ENCODE peak calls at places on chromosomes 3 and 15, in four cellular contexts. Y is WTC11, A is HepG2, V is HEK293T. I is an unnamed sample.

GRCh38 chr15:62559049-62559733 is 394.1 kb upstream of the C2CD4B start:
- DNase-seq in Y (no peak), A (no peak), V (no peak), I (no peak)

GRCh38 chr15:70505971-70506887 is 257.1 kb downstream of the UACA start:
- DNase-seq in Y (peak; percentile 21), A (no peak), V (no peak), I (no peak)

GRCh38 chr15:82146990-82147461 is 101.2 kb upstream of the MEX3B start:
- DNase-seq in Y (no peak), A (peak; percentile 5), V (no peak), I (peak; percentile 54)

GRCh38 chr3:23728651-23729117 is 77.1 kb upstream of the UBE2E1 start:
- DNase-seq in Y (no peak), A (no peak), V (no peak), I (no peak)

GRCh38 chr15:31326729-31327673 is at the start of gene KLF13:
- DNase-seq in Y (no peak), A (no peak), V (peak; percentile 40), I (peak; percentile 55)

GRCh38 chr3:12970684-12971083 is 102.5 kb downstream of the IQSEC1 start:
- DNase-seq in Y (no peak), A (no peak), V (no peak), I (no peak)

GRCh38 chr15:79874242-79874641 is 22.6 kb downstream of the MTHFS start:
- DNase-seq in Y (no peak), A (peak; percentile 52), V (no peak), I (no peak)

GRCh38 chr3:136604961-136605360 is 147.2 kb downstream of the STAG1 start:
- DNase-seq in Y (no peak), A (no peak), V (no peak), I (no peak)

GRCh38 chr15:90425726-90426346 is 37.8 kb downstream of the IQGAP1 start:
- DNase-seq in Y (no peak), A (no peak), V (no peak), I (no peak)

GRCh38 chr15:70063284-70063991 is 34.3 kb downstream of the TLE3 start:
- DNase-seq in Y (no peak), A (no peak), V (no peak), I (no peak)

GRCh38 chr3:133475245-133476010 is 75.6 kb downstream of the BFSP2 start:
- DNase-seq in Y (no peak), A (no peak), V (no peak), I (no peak)

GRCh38 chr3:127848131-127849129 is 26.1 kb upstream of the MGLL start:
- DNase-seq in Y (no peak), A (no peak), V (no peak), I (no peak)

GRCh38 chr3:183540501-183541234 is 14.8 kb downstream of the KLHL6 start:
- DNase-seq in Y (no peak), A (no peak), V (no peak), I (no peak)

GRCh38 chr3:150073513-150073912 is 102.8 kb upstream of the PFN2 start:
- DNase-seq in Y (no peak), A (no peak), V (no peak), I (no peak)

GRCh38 chr3:126665221-126665936 is 10.5 kb upstream of the TXNRD3 start:
- DNase-seq in Y (no peak), A (no peak), V (no peak), I (no peak)

GRCh38 chr3:57972421-57973111 is 35.7 kb upstream of the FLNB start:
- DNase-seq in Y (no peak), A (no peak), V (no peak), I (no peak)

GRCh38 chr3:157606392-157607197 is 103.4 kb upstream of the VEPH1 start:
- DNase-seq in Y (peak; percentile 84), A (peak; percentile 47), V (peak; percentile 81), I (peak; percentile 61)

GRCh38 chr15:39889601-39890000 is 30.5 kb downstream of the GPR176 start:
- DNase-seq in Y (no peak), A (no peak), V (no peak), I (no peak)

GRCh38 chr3:49723301-49723630 is 485 bp downstream of the GMPPB start:
- DNase-seq in Y (peak; percentile 45), A (peak; percentile 40), V (no peak), I (peak; percentile 53)

GRCh38 chr3:197000211-197000610 is 29.4 kb downstream of the MELTF start:
- DNase-seq in Y (no peak), A (no peak), V (no peak), I (no peak)

GRCh38 chr3:157087398-157088132 is 72.4 kb downstream of the CCNL1 start:
- DNase-seq in Y (no peak), A (no peak), V (no peak), I (no peak)

GRCh38 chr15:66851226-66852063 is 149.4 kb downstream of the SMAD6 start:
- DNase-seq in Y (peak; percentile 86), A (peak; percentile 32), V (peak; percentile 92), I (peak; percentile 92)

GRCh38 chr15:47294765-47295259 is 422.5 kb upstream of the SEMA6D start:
- DNase-seq in Y (no peak), A (no peak), V (no peak), I (no peak)

GRCh38 chr3:31004025-31004678 is 109.7 kb upstream of the GADL1 start:
- DNase-seq in Y (no peak), A (no peak), V (no peak), I (no peak)

GRCh38 chr3:107660316-107660976 is 137.7 kb downstream of the BBX start:
- DNase-seq in Y (no peak), A (peak; percentile 39), V (no peak), I (no peak)

GRCh38 chr15:85709250-85709649 is 85.5 kb downstream of the KLHL25 start:
- DNase-seq in Y (no peak), A (no peak), V (no peak), I (no peak)

GRCh38 chr3:139202226-139202958 is 141.4 kb upstream of the MRPS22 start:
- DNase-seq in Y (peak; percentile 73), A (peak; percentile 46), V (no peak), I (peak; percentile 75)

GRCh38 chr15:83283813-83284562 is 476 bp downstream of the BNC1 start:
- DNase-seq in Y (peak; percentile 16), A (no peak), V (peak; percentile 38), I (no peak)

GRCh38 chr3:185094691-185095090 is 58.2 kb downstream of the C3orf70 start:
- DNase-seq in Y (no peak), A (no peak), V (no peak), I (no peak)

GRCh38 chr3:64098686-64099085 is 75.4 kb upstream of the PSMD6 start:
- DNase-seq in Y (no peak), A (no peak), V (no peak), I (no peak)

GRCh38 chr3:64099316-64099715 is 76.0 kb upstream of the PSMD6 start:
- DNase-seq in Y (no peak), A (no peak), V (no peak), I (no peak)

GRCh38 chr3:64093825-64094712 is 70.8 kb upstream of the PSMD6 start:
- DNase-seq in Y (no peak), A (no peak), V (no peak), I (no peak)

GRCh38 chr3:64094713-64095079 is 71.4 kb upstream of the PSMD6 start:
- DNase-seq in Y (no peak), A (no peak), V (no peak), I (no peak)

DNA sequence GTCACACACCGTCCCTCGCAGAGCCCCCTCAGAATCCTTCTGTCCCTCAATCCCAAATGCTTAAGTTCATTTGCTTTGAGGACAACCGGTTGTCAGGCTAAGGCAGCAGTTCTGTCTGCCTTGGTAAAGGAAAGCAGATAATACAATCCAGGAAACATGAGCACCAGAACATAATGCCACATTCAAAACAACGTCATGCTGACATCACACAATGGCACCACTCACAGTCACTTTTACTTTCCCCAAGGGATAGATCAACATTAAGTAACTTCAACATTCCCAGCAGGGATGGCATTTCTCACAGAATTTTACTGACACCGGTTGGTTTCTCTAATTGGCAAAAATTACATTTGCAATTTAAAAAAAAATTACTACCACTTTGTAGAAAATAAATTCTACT is 74.6 kb upstream of the PSMD6 start:
- DNase-seq in Y (no peak), A (no peak), V (no peak), I (no peak)
- TF ChIP-seq ELF4 in Y (no peak), A (no peak), V (no peak), I (no peak)

DNA sequence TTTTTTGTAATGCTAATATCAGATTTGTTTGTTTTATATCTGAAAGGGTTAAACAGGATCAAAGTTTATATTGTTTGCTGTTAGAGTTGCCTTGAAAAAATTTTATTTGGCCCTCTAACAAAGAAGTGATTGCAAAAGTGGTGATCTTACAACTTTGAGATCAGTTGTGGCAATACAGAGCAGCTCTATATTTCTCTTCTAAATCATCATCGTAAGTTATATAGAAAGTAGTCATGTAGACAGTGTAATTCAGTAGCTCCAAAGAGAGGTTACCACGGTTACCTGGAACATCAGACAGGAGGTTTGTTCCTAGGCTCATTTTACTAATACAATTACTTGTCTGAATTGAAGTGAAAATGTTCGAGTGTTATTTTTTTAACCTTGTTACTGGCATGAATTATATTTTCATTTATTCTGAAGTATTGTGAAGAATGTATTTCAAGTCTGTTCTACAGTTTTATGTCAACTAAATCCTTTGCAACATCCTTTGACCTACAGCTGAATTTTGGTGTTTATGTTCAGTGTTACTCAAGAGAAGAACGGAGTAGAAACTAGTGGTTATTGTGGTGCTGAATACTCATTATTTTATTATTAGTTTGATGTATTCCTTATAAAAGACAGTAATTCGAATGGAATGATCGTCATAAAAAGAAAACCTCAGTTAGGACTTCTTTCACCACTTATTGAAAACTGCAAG is 214.2 kb downstream of the NAALADL2 start:
- DNase-seq in Y (no peak), A (no peak), V (no peak), I (no peak)
- TF ChIP-seq ELF4 in Y (no peak), A (no peak), V (no peak), I (no peak)

GRCh38 chr15:100248236-100248635 is 93.5 kb downstream of the ADAMTS17 start:
- DNase-seq in Y (no peak), A (no peak), V (no peak), I (no peak)

GRCh38 chr15:100252359-100252758 is 89.4 kb downstream of the ADAMTS17 start:
- DNase-seq in Y (no peak), A (no peak), V (no peak), I (no peak)

GRCh38 chr15:100250166-100250800 is 91.5 kb downstream of the ADAMTS17 start:
- DNase-seq in Y (no peak), A (no peak), V (no peak), I (no peak)

GRCh38 chr15:100247228-100248225 is 94.2 kb downstream of the ADAMTS17 start:
- DNase-seq in Y (no peak), A (no peak), V (no peak), I (no peak)

GRCh38 chr15:100249096-100249815 is 92.5 kb downstream of the ADAMTS17 start:
- DNase-seq in Y (no peak), A (no peak), V (no peak), I (no peak)
- TF ChIP-seq ELF4 in Y (no peak), A (no peak), V (no peak), I (no peak)

DNA sequence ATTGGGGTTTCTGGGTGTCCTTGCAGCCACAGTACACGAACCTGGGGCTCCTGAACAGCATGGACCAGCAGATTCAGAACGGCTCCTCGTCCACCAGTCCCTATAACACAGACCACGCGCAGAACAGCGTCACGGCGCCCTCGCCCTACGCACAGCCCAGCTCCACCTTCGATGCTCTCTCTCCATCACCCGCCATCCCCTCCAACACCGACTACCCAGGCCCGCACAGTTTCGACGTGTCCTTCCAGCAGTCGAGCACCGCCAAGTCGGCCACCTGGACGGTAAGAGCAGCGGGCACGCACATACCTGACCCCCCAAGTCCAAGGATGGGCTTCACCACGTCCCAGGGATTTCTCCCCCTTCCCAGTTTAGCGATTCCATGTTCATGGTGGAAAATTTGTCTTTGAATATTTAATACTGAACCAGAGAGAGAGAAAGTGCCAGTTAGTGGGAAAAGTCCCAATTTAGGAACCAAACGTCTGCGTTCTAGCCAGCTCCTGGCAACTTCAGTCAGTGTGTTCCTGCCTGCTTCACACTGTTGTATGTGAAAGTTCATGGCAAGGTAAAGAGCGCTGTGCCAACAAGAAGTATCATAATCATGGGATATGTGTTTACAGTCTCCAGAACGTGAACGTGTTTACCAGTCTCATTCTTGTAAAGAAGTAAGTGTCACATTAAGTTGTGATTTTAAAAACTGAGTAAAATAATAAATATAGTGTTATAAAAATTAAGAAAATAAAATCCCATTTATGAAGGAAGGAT is 177.2 kb downstream of the TP63 start:
- DNase-seq in Y (no peak), A (no peak), V (no peak), I (no peak)
- TF ChIP-seq ELF4 in Y (no peak), A (no peak), V (no peak), I (no peak)